ENCODE peak calls at places on chromosomes 2 and 18, in seven cellular contexts. One of them, this sample, is unnamed.

GRCh38 chr2:240960309-240960962 is 38.0 kb upstream of the SNED1 start:
- DNase-seq in HFF-Myc: no peak
- DNase-seq in neural crest cell: no peak
- DNase-seq in foreskin fibroblast: peak
- DNase-seq in transverse colon: no peak
- DNase-seq in Peyer's patch: peak
- DNase-seq in heart left ventricle: peak
- DNase-seq in this sample: no peak

GRCh38 chr2:27959496-27959895 is 69.0 kb downstream of the BABAM2 start:
- DNase-seq in HFF-Myc: no peak
- DNase-seq in neural crest cell: no peak
- DNase-seq in foreskin fibroblast: peak
- DNase-seq in transverse colon: peak
- DNase-seq in Peyer's patch: peak
- DNase-seq in heart left ventricle: peak
- DNase-seq in this sample: no peak

GRCh38 chr2:170863087-170863486 is 46.4 kb downstream of the GAD1 start:
- DNase-seq in HFF-Myc: no peak
- DNase-seq in neural crest cell: no peak
- DNase-seq in foreskin fibroblast: no peak
- DNase-seq in transverse colon: no peak
- DNase-seq in Peyer's patch: no peak
- DNase-seq in heart left ventricle: no peak
- DNase-seq in this sample: no peak

GRCh38 chr2:199370150-199370780 is 87.5 kb downstream of the SATB2 start:
- DNase-seq in HFF-Myc: no peak
- DNase-seq in neural crest cell: no peak
- DNase-seq in foreskin fibroblast: no peak
- DNase-seq in transverse colon: no peak
- DNase-seq in Peyer's patch: no peak
- DNase-seq in heart left ventricle: no peak
- DNase-seq in this sample: no peak

GRCh38 chr2:22694856-22695255 is 690.1 kb upstream of the KLHL29 start:
- DNase-seq in HFF-Myc: no peak
- DNase-seq in neural crest cell: no peak
- DNase-seq in foreskin fibroblast: no peak
- DNase-seq in transverse colon: no peak
- DNase-seq in Peyer's patch: no peak
- DNase-seq in heart left ventricle: no peak
- DNase-seq in this sample: no peak

GRCh38 chr2:217622205-217622621 is 380.6 kb downstream of the TNS1 start:
- DNase-seq in HFF-Myc: peak
- DNase-seq in neural crest cell: no peak
- DNase-seq in foreskin fibroblast: no peak
- DNase-seq in transverse colon: peak
- DNase-seq in Peyer's patch: no peak
- DNase-seq in heart left ventricle: peak
- DNase-seq in this sample: no peak

GRCh38 chr2:200353873-200354272 is 47.4 kb downstream of the SPATS2L start:
- DNase-seq in HFF-Myc: no peak
- DNase-seq in neural crest cell: no peak
- DNase-seq in foreskin fibroblast: no peak
- DNase-seq in transverse colon: no peak
- DNase-seq in Peyer's patch: no peak
- DNase-seq in heart left ventricle: no peak
- DNase-seq in this sample: no peak

GRCh38 chr2:137252934-137253333 is 487.6 kb downstream of the THSD7B start:
- DNase-seq in HFF-Myc: no peak
- DNase-seq in neural crest cell: no peak
- DNase-seq in foreskin fibroblast: peak
- DNase-seq in transverse colon: no peak
- DNase-seq in Peyer's patch: no peak
- DNase-seq in heart left ventricle: no peak
- DNase-seq in this sample: no peak

GRCh38 chr2:140861666-140862065 is 1269.2 kb downstream of the LRP1B start:
- DNase-seq in HFF-Myc: no peak
- DNase-seq in neural crest cell: no peak
- DNase-seq in foreskin fibroblast: no peak
- DNase-seq in transverse colon: no peak
- DNase-seq in Peyer's patch: no peak
- DNase-seq in heart left ventricle: no peak
- DNase-seq in this sample: no peak

GRCh38 chr2:187054501-187055319 is 205.7 kb upstream of the ZSWIM2 start:
- DNase-seq in HFF-Myc: no peak
- DNase-seq in neural crest cell: no peak
- DNase-seq in foreskin fibroblast: no peak
- DNase-seq in transverse colon: no peak
- DNase-seq in Peyer's patch: no peak
- DNase-seq in heart left ventricle: no peak
- DNase-seq in this sample: peak

GRCh38 chr18:55997156-55997561 is 409.2 kb upstream of the TCF4 start:
- DNase-seq in HFF-Myc: no peak
- DNase-seq in neural crest cell: no peak
- DNase-seq in foreskin fibroblast: no peak
- DNase-seq in transverse colon: no peak
- DNase-seq in Peyer's patch: no peak
- DNase-seq in heart left ventricle: no peak
- DNase-seq in this sample: no peak

GRCh38 chr2:233690444-233690843 is 2.2 kb upstream of the UGT1A6 start:
- DNase-seq in HFF-Myc: no peak
- DNase-seq in neural crest cell: no peak
- DNase-seq in foreskin fibroblast: no peak
- DNase-seq in transverse colon: no peak
- DNase-seq in Peyer's patch: no peak
- DNase-seq in heart left ventricle: no peak
- DNase-seq in this sample: no peak

GRCh38 chr18:31301201-31301655 is 16.7 kb upstream of the DSG1 start:
- DNase-seq in HFF-Myc: no peak
- DNase-seq in neural crest cell: no peak
- DNase-seq in foreskin fibroblast: no peak
- DNase-seq in transverse colon: no peak
- DNase-seq in Peyer's patch: peak
- DNase-seq in heart left ventricle: no peak
- DNase-seq in this sample: no peak

GRCh38 chr2:222024934-222025890 is 273.6 kb downstream of the PAX3 start:
- DNase-seq in HFF-Myc: peak
- DNase-seq in neural crest cell: peak
- DNase-seq in foreskin fibroblast: peak
- DNase-seq in transverse colon: no peak
- DNase-seq in Peyer's patch: no peak
- DNase-seq in heart left ventricle: no peak
- DNase-seq in this sample: peak

GRCh38 chr2:121303531-121304263 is 18.7 kb upstream of the TFCP2L1 start:
- DNase-seq in HFF-Myc: no peak
- DNase-seq in neural crest cell: no peak
- DNase-seq in foreskin fibroblast: no peak
- DNase-seq in transverse colon: peak
- DNase-seq in Peyer's patch: peak
- DNase-seq in heart left ventricle: no peak
- DNase-seq in this sample: no peak

GRCh38 chr18:41992066-41992465 is 37.0 kb downstream of the PIK3C3 start:
- DNase-seq in HFF-Myc: no peak
- DNase-seq in neural crest cell: no peak
- DNase-seq in foreskin fibroblast: no peak
- DNase-seq in transverse colon: no peak
- DNase-seq in Peyer's patch: no peak
- DNase-seq in heart left ventricle: no peak
- DNase-seq in this sample: no peak

GRCh38 chr2:8457620-8458255 is 224.1 kb upstream of the ID2 start:
- DNase-seq in HFF-Myc: no peak
- DNase-seq in neural crest cell: no peak
- DNase-seq in foreskin fibroblast: no peak
- DNase-seq in transverse colon: peak
- DNase-seq in Peyer's patch: peak
- DNase-seq in heart left ventricle: no peak
- DNase-seq in this sample: no peak

GRCh38 chr2:134281815-134282419 is 28.0 kb downstream of the MGAT5 start:
- DNase-seq in HFF-Myc: no peak
- DNase-seq in neural crest cell: no peak
- DNase-seq in foreskin fibroblast: no peak
- DNase-seq in transverse colon: no peak
- DNase-seq in Peyer's patch: no peak
- DNase-seq in heart left ventricle: no peak
- DNase-seq in this sample: no peak

GRCh38 chr18:36662000-36662399 is 166.8 kb downstream of the TPGS2 start:
- DNase-seq in HFF-Myc: no peak
- DNase-seq in neural crest cell: no peak
- DNase-seq in foreskin fibroblast: no peak
- DNase-seq in transverse colon: peak
- DNase-seq in Peyer's patch: no peak
- DNase-seq in heart left ventricle: peak
- DNase-seq in this sample: peak
- TF ChIP-seq CTCF in HFF-Myc: peak
- TF ChIP-seq CTCF in neural crest cell: peak
- TF ChIP-seq CTCF in foreskin fibroblast: peak
- TF ChIP-seq CTCF in transverse colon: no peak
- TF ChIP-seq CTCF in Peyer's patch: no peak
- TF ChIP-seq CTCF in heart left ventricle: peak
- TF ChIP-seq CTCF in this sample: no peak

GRCh38 chr2:128137094-128137616 is 46.2 kb downstream of the UGGT1 start:
- DNase-seq in HFF-Myc: no peak
- DNase-seq in neural crest cell: no peak
- DNase-seq in foreskin fibroblast: no peak
- DNase-seq in transverse colon: no peak
- DNase-seq in Peyer's patch: no peak
- DNase-seq in heart left ventricle: no peak
- DNase-seq in this sample: no peak
- TF ChIP-seq CTCF in HFF-Myc: no peak
- TF ChIP-seq CTCF in neural crest cell: no peak
- TF ChIP-seq CTCF in foreskin fibroblast: no peak
- TF ChIP-seq CTCF in transverse colon: no peak
- TF ChIP-seq CTCF in Peyer's patch: no peak
- TF ChIP-seq CTCF in heart left ventricle: no peak
- TF ChIP-seq CTCF in this sample: no peak

GRCh38 chr18:45850021-45850420 is 24.5 kb downstream of the SIGLEC15 start:
- DNase-seq in HFF-Myc: no peak
- DNase-seq in neural crest cell: no peak
- DNase-seq in foreskin fibroblast: no peak
- DNase-seq in transverse colon: no peak
- DNase-seq in Peyer's patch: no peak
- DNase-seq in heart left ventricle: no peak
- DNase-seq in this sample: no peak
- TF ChIP-seq CTCF in HFF-Myc: peak
- TF ChIP-seq CTCF in neural crest cell: peak
- TF ChIP-seq CTCF in foreskin fibroblast: peak
- TF ChIP-seq CTCF in transverse colon: no peak
- TF ChIP-seq CTCF in Peyer's patch: no peak
- TF ChIP-seq CTCF in heart left ventricle: no peak
- TF ChIP-seq CTCF in this sample: no peak

GRCh38 chr18:22704627-22704918 is 228.6 kb upstream of the RBBP8 start:
- DNase-seq in HFF-Myc: no peak
- DNase-seq in neural crest cell: no peak
- DNase-seq in foreskin fibroblast: no peak
- DNase-seq in transverse colon: no peak
- DNase-seq in Peyer's patch: no peak
- DNase-seq in heart left ventricle: no peak
- DNase-seq in this sample: no peak
- TF ChIP-seq CTCF in HFF-Myc: no peak
- TF ChIP-seq CTCF in neural crest cell: peak
- TF ChIP-seq CTCF in foreskin fibroblast: no peak
- TF ChIP-seq CTCF in transverse colon: no peak
- TF ChIP-seq CTCF in Peyer's patch: no peak
- TF ChIP-seq CTCF in heart left ventricle: no peak
- TF ChIP-seq CTCF in this sample: no peak